ENCODE peak calls at places on chromosomes 16 and 17, in ten cellular contexts. E is psoas muscle, Y is right cardiac atrium, R is aorta, Q is neural progenitor cell, A is H9, K is uterus, V is upper lobe of right lung, W is neuronal stem cell, O is HCT116. S is an unnamed sample.

GRCh38 chr17:16474012-16474725 is 17.8 kb downstream of the LRRC75A start:
- DNase-seq in R (no peak), E (no peak), O (no peak), Y (no peak), K (no peak), W (no peak), V (no peak), A (peak; percentile 45), Q (no peak), S (peak; percentile 57)

GRCh38 chr17:49457564-49458535 is 37.2 kb upstream of the NGFR start:
- DNase-seq in Y (no peak), K (no peak), E (no peak), A (no peak), R (no peak), O (no peak), W (no peak), V (no peak), Q (no peak), S (no peak)

GRCh38 chr17:6276711-6277110 is 158.2 kb downstream of the AIPL1 start:
- DNase-seq in E (no peak), O (no peak), R (no peak), Q (peak; percentile 52), A (no peak), W (no peak), V (no peak), K (no peak), Y (no peak), S (no peak)

GRCh38 chr16:17072104-17072503 is 398.7 kb downstream of the XYLT1 start:
- DNase-seq in E (no peak), A (no peak), Q (no peak), V (no peak), K (no peak), Y (no peak), R (no peak), O (no peak), W (no peak), S (no peak)

GRCh38 chr16:15641753-15642556 is 999 bp downstream of the MARF1 start:
- DNase-seq in V (no peak), K (no peak), A (no peak), Y (no peak), R (no peak), E (no peak), O (no peak), Q (no peak), W (no peak), S (peak; percentile 5)

GRCh38 chr16:66250686-66251405 is 115.6 kb upstream of the CDH5 start:
- DNase-seq in E (peak; percentile 81), A (no peak), V (peak; percentile 68), K (peak; percentile 85), Y (peak; percentile 96), R (peak; percentile 78), W (no peak), Q (no peak), O (no peak), S (peak; percentile 97)

GRCh38 chr17:81515530-81516041 is 3.0 kb upstream of the ACTG1 start:
- DNase-seq in Q (no peak), Y (peak; percentile 66), W (no peak), R (peak; percentile 77), A (no peak), V (peak; percentile 72), K (no peak), O (no peak), E (peak; percentile 33), S (no peak)

GRCh38 chr17:56125830-56126819 is 27.1 kb upstream of the ANKFN1 start:
- DNase-seq in O (peak; percentile 52), E (no peak), R (no peak), V (no peak), W (peak; percentile 41), Q (peak; percentile 68), Y (no peak), K (no peak), A (peak; percentile 59), S (peak; percentile 47)

GRCh38 chr17:40074175-40074512 is 11.4 kb downstream of the THRA start:
- DNase-seq in V (no peak), O (no peak), W (no peak), R (no peak), Q (no peak), Y (no peak), K (no peak), A (no peak), E (no peak), S (no peak)

GRCh38 chr17:39244600-39245570 is 19.1 kb upstream of the STAC2 start:
- DNase-seq in Q (peak; percentile 92), R (peak; percentile 95), V (peak; percentile 88), E (peak; percentile 84), K (peak; percentile 85), W (peak; percentile 90), A (peak; percentile 97), O (peak; percentile 80), Y (peak; percentile 93), S (peak; percentile 90)

GRCh38 chr17:63993368-63993990 is 4.7 kb upstream of the PRR29 start:
- DNase-seq in O (no peak), R (peak; percentile 38), K (no peak), Y (no peak), V (no peak), E (no peak), W (no peak), Q (peak; percentile 1), A (peak; percentile 19), S (no peak)

GRCh38 chr16:2339521-2340484 is 725 bp downstream of the ABCA3 start:
- DNase-seq in O (no peak), V (peak; percentile 89), E (peak; percentile 65), K (peak; percentile 40), Q (peak; percentile 75), W (peak; percentile 48), Y (peak; percentile 85), A (peak; percentile 63), R (peak; percentile 91), S (peak; percentile 42)

GRCh38 chr16:10668322-10669045 is 26.2 kb downstream of the TEKT5 start:
- DNase-seq in W (peak; percentile 23), Q (peak; percentile 76), K (no peak), A (peak; percentile 77), V (no peak), E (no peak), Y (peak; percentile 80), R (no peak), O (no peak), S (no peak)

DNA sequence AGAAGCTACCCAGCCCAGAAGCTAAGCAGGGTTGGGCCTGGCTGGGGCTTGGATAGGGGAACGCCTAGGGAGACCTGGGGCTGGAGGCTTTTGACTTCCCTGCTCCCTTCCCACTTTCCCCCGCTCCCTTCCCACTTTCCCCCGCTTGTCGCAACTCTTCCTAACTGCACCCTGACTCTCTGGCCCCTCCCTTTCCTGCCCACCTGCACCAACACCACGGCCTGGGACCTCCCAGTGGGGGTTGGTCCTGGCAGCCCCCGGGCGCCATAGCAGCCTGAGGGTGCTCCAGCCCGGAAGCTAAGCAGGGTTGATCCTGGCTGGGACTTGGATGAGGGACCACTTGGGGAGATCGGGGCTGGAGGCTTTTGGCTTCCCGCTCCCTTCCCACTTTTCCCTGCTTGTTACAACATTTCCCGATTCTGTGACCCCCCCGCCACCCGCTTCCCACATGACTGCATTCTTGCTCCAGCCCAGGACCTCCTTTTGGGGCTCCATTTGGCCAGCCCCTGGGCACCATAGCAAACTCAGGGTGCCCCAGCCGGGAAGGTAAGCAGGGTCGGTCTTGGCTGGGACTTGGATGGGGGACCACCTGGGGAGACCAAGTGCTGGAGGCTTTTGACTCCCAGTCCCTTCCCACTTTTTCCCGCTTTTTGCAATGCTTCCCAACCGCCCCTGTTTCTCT is 2287.0 kb downstream of the TP53TG3F start:
- DNase-seq in E (no peak), A (no peak), K (no peak), V (no peak), W (no peak), Q (no peak), Y (no peak), O (no peak), R (no peak), S (no peak)
- H3K9me3 ChIP-seq in E (no peaks in the 10 kb centered on the region), A (peaks cover 98% of the 10 kb centered on the region), K (no peaks in the 10 kb centered on the region), V (no peaks in the 10 kb centered on the region), W (peaks cover 46% of the 10 kb centered on the region), Q (peaks cover 3% of the 10 kb centered on the region), Y (no peaks in the 10 kb centered on the region), O (no peaks in the 10 kb centered on the region), R (peaks cover 2% of the 10 kb centered on the region), S (no peaks in the 10 kb centered on the region)

GRCh38 chr17:78214706-78215061 is 631 bp downstream of the BIRC5 start:
- DNase-seq in A (no peak), K (no peak), O (no peak), Y (no peak), W (no peak), V (no peak), E (no peak), Q (no peak), R (no peak), S (no peak)
- H3K9me3 ChIP-seq in A (no peaks in the 10 kb centered on the region), K (no peaks in the 10 kb centered on the region), O (no peaks in the 10 kb centered on the region), Y (no peaks in the 10 kb centered on the region), W (peaks cover 2% of the 10 kb centered on the region), V (no peaks in the 10 kb centered on the region), E (no peaks in the 10 kb centered on the region), Q (no peaks in the 10 kb centered on the region), R (no peaks in the 10 kb centered on the region), S (no peaks in the 10 kb centered on the region)

GRCh38 chr17:22411185-22411784 is 719.0 kb downstream of the KCNJ18 start:
- DNase-seq in E (no peak), W (no peak), Y (peak; percentile 37), V (no peak), Q (no peak), R (no peak), O (no peak), K (no peak), A (no peak), S (no peak)

GRCh38 chr17:22410136-22410535 is 717.8 kb downstream of the KCNJ18 start:
- DNase-seq in Y (no peak), W (no peak), E (no peak), K (no peak), A (no peak), R (no peak), O (no peak), Q (no peak), V (no peak), S (no peak)

GRCh38 chr17:22409160-22409751 is 716.9 kb downstream of the KCNJ18 start:
- DNase-seq in V (no peak), K (no peak), O (no peak), A (no peak), R (peak; percentile 75), Y (peak; percentile 48), W (no peak), E (no peak), Q (no peak), S (no peak)
- H3K9me3 ChIP-seq in V (no peaks in the 10 kb centered on the region), K (no peaks in the 10 kb centered on the region), O (no peaks in the 10 kb centered on the region), A (peaks cover 51% of the 10 kb centered on the region), R (peaks cover 5% of the 10 kb centered on the region), Y (no peaks in the 10 kb centered on the region), W (peaks cover 31% of the 10 kb centered on the region), E (no peaks in the 10 kb centered on the region), Q (peaks cover 5% of the 10 kb centered on the region), S (no peaks in the 10 kb centered on the region)

DNA sequence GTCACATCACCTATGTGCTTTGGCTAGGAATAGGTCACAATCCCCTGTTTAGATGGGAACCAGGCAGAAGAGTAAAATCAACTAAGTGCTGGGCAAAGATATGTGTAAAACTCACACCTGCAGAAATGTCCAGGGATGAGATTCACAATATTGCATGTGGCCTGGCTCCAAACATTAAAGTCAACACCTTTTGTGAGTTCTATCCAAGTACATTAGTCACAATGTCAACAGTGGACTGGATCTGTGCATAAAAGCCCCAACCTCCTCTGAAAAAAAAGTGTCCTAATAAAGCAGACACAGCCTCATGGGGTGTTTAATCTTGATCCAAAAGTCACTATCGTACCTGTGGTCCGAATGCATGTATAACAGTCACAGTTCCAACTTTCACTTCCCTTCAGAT is 1990.3 kb downstream of the TP53TG3F start:
- DNase-seq in O (no peak), Y (no peak), R (no peak), W (no peak), K (no peak), A (no peak), E (no peak), V (no peak), Q (no peak), S (no peak)
- H3K9me3 ChIP-seq in O (peaks cover 16% of the 10 kb centered on the region), Y (peaks cover 4% of the 10 kb centered on the region), R (peaks cover 2% of the 10 kb centered on the region), W (peaks cover 42% of the 10 kb centered on the region), K (no peaks in the 10 kb centered on the region), A (peaks cover 98% of the 10 kb centered on the region), E (peaks cover 27% of the 10 kb centered on the region), V (peaks cover 20% of the 10 kb centered on the region), Q (peaks cover 26% of the 10 kb centered on the region), S (no peaks in the 10 kb centered on the region)